ENCODE peak calls at places on chromosomes 4 and X, in six cellular contexts. A is nephron progenitor cell, H is LNCaP clone FGC, I is upper lobe of right lung, Q is A673, R is tibial artery. J is an unnamed sample.

GRCh38 chr4:79413486-79413885 is 5.5 kb upstream of the GK2 start:
- DNase-seq in A (no peak), H (no peak), I (no peak), Q (no peak), R (no peak), J (no peak)

GRCh38 chr4:79987401-79987800 is 85.6 kb downstream of the ANTXR2 start:
- DNase-seq in A (no peak), H (no peak), I (no peak), Q (no peak), R (no peak), J (no peak)

GRCh38 chr4:113162089-113162488 is 112.6 kb downstream of the ANK2 start:
- DNase-seq in A (no peak), H (no peak), I (no peak), Q (no peak), R (no peak), J (no peak)

GRCh38 chr4:80173841-80174240 is 23.5 kb upstream of the PRDM8 start:
- DNase-seq in A (no peak), H (no peak), I (no peak), Q (no peak), R (no peak), J (no peak)

GRCh38 chrX:39859991-39860861 is 237.5 kb downstream of the BCOR start:
- DNase-seq in A (no peak), H (no peak), I (no peak), Q (no peak), R (no peak), J (peak)

GRCh38 chr4:78694457-78694787 is 81.7 kb upstream of the BMP2K start:
- DNase-seq in A (no peak), H (no peak), I (no peak), Q (no peak), R (no peak), J (no peak)

GRCh38 chr4:148444296-148445070 is 2.3 kb upstream of the NR3C2 start:
- DNase-seq in A (peak), H (no peak), I (peak), Q (peak), R (peak), J (peak)

GRCh38 chr4:78242071-78242470 is 184.9 kb downstream of the FRAS1 start:
- DNase-seq in A (no peak), H (no peak), I (no peak), Q (no peak), R (no peak), J (no peak)

GRCh38 chrX:17390325-17390992 is 15.5 kb downstream of the NHS start:
- DNase-seq in A (no peak), H (no peak), I (no peak), Q (no peak), R (no peak), J (no peak)

GRCh38 chrX:86887341-86887740 is 630.3 kb upstream of the KLHL4 start:
- DNase-seq in A (no peak), H (peak), I (no peak), Q (no peak), R (no peak), J (no peak)

GRCh38 chr4:59838236-59838635 is 1361.9 kb upstream of the ADGRL3 start:
- DNase-seq in A (no peak), H (no peak), I (no peak), Q (no peak), R (no peak), J (no peak)

GRCh38 chrX:88558421-88558820 is 188.6 kb upstream of the CPXCR1 start:
- DNase-seq in A (no peak), H (no peak), I (no peak), Q (no peak), R (no peak), J (no peak)

GRCh38 chr4:96486563-96486962 is 646.7 kb downstream of the PDHA2 start:
- DNase-seq in A (no peak), H (no peak), I (no peak), Q (no peak), R (no peak), J (no peak)

DNA sequence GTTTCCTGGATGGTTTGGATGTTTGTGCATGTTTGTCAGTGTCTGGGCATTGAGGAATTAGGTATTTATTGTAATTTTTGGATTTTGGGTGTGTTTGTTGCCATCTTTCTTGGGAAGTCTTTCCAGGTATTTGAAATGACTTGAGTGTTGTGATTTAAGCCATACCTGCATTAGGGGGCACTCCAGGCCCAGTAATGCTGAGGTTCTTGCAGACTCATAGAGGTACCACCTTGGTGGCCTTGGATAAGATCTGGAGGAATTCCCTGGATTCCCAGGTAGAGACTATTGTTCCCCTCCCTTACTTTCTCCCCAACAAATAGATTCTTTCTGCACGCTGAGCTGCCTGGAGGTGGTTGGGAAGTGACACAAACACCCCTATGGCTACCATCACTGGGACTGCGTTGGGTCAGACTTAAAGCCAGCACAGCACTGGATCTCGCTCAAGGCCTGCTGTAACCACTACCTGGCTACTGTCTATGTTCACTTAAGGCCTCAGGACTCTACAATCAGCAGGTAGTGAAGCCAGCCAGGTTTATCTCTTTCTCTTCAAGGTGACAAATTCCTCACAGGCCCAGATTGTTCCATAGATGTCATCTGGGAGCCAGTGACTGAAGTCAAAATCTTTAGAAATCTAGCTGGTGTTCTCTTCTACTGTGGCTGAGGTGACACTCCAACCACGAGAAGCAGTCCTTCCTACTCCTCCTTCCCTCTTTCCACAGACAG is 643.6 kb downstream of the PDHA2 start:
- DNase-seq in A (no peak), H (no peak), I (no peak), Q (no peak), R (no peak), J (no peak)
- TF ChIP-seq CTCF in A (no peak), H (no peak), I (no peak), Q (no peak), R (no peak), J (no peak)

DNA sequence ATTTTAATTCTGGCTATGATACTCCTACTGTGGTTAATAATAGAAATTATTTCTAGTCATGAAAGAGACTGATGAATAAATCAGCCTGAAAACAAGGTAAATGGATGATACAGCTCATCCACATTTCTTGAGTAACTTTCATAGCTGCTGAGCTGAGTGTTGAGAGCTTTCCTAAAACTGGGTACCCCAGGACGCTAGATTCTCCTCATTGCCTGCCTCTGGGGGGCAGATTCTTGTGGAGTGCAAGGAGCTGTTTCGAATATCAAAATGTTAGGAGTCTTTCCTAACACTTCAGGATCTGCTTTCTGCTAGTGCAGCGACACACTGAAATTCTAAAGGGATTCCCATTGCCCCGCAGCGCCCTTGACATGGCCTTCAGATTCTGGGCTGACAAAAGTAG is 2.1 kb downstream of the MND1 start:
- DNase-seq in A (no peak), H (no peak), I (no peak), Q (peak), R (no peak), J (no peak)
- TF ChIP-seq CTCF in A (no peak), H (no peak), I (no peak), Q (peak), R (no peak), J (no peak)

GRCh38 chrX:130395341-130395740 is 6.4 kb upstream of the RBMX2 start:
- DNase-seq in A (no peak), H (no peak), I (no peak), Q (no peak), R (no peak), J (no peak)

DNA sequence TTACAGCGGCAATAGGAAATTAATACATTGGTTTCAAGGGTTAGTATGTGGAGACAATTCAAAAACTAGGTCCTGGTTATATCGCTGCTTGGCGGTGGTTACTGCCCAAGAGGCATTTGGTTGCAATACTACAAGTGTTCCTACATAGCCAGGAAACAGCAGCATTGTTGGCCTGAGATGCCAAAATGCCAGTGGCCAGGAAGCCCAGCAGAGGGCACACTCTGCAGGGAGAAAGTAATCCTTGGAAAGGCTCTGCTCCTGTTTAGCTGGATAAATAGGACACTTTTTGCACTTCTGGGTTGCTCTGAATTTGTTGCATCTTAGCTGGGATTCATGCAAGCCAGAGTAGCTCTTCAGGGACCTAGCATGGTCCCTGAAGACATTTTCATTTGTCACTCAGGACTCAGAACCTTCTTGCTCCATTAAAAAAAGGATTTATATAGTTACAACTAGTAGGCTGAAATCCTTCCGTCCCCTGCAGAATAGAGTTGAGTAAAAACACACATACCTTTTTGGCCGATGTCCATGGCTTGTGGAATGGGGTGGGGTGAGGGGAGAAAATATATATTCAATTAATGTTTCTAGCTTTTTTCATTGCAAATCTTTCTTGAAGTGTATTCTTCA is 8.1 kb upstream of the GPR119 start:
- DNase-seq in A (peak), H (peak), I (no peak), Q (peak), R (peak), J (no peak)
- TF ChIP-seq CTCF in A (peak), H (peak), I (peak), Q (peak), R (peak), J (no peak)

DNA sequence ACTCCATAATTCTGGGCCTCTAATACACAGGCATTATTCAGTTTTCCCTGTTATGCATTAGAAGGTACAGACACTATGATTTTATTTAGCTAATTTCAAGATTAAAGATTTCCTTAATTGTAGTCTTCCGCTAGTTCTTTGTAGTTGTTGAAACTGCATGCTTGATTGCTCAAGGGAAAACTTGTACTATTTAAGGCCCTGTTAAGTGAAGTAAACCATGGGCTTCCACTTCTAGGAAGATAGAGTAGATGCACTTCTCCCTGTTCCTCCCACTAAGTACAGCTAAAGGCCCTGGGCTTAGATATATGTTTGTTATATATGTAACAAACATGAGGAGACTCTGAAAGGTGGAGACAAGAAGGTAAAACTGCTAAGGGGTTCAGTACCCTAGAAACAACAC is 215.8 kb upstream of the LEF1 start:
- DNase-seq in A (no peak), H (no peak), I (no peak), Q (no peak), R (no peak), J (no peak)
- TF ChIP-seq CTCF in A (no peak), H (no peak), I (no peak), Q (no peak), R (no peak), J (no peak)

DNA sequence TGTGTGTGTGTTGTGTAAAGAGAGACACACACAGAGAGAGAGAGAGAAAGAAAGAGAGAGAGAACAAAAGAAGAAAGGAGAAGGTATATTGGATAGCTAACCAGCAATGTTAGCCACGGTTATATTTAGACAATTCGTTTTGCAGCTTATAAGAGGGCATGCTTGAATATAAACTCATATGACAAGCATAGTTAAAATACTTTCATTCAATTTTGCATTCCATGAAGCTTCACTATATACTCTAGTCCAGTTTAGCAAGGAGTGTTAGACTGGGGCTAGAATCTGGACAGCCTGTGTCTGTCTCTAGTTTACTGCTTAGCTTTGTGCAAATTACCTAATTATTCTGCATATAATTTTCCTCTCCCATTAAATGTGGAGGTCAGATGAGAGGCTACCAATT is 525.9 kb upstream of the ZFP42 start:
- DNase-seq in A (no peak), H (no peak), I (no peak), Q (no peak), R (no peak), J (no peak)
- TF ChIP-seq CTCF in A (no peak), H (no peak), I (no peak), Q (no peak), R (no peak), J (no peak)

DNA sequence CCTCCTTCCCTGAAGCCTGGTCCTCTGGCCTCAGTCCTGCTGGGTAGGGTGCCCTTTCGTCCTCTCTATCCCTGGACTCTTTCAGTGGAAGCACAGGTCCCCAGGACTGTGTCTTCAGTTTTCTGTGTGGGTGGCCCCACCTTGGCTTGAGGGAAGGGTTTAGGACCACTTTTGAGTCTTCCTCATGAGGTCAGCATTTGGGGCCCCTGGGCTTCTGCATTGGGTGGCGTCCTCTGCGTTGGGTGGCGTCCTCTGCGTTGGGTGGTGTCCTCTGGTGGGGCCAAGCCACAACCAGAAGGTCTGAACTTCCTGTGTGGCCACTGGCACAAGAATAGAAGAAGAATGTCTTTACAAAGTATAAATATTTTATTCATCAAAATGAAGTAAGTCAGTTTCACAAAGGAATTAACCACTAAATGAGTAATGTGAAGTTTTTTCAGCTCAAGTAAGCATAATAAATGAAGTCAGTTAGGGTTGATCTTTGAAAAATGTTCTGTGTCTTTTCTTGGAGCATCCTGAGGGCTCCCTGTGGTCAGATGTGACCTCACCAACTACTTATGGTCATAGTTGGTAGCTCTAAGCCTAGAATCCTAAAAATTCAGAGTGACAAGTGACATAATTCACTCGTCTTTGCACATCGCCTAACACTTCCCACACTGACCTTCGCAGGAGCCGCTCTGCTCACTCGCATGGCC is 39.2 kb upstream of the HGFAC start:
- DNase-seq in A (no peak), H (no peak), I (peak), Q (no peak), R (peak), J (no peak)
- TF ChIP-seq CTCF in A (no peak), H (no peak), I (no peak), Q (no peak), R (no peak), J (no peak)

GRCh38 chr4:42767669-42768068 is 110.8 kb upstream of the ATP8A1 start:
- DNase-seq in A (no peak), H (no peak), I (no peak), Q (no peak), R (no peak), J (no peak)

GRCh38 chr4:42768125-42768748 is 111.3 kb upstream of the ATP8A1 start:
- DNase-seq in A (no peak), H (no peak), I (no peak), Q (no peak), R (no peak), J (no peak)
- TF ChIP-seq CTCF in A (no peak), H (no peak), I (no peak), Q (no peak), R (no peak), J (no peak)

GRCh38 chr4:6233943-6234342 is 33.6 kb upstream of the JAKMIP1 start:
- DNase-seq in A (no peak), H (no peak), I (no peak), Q (no peak), R (no peak), J (no peak)
- TF ChIP-seq CTCF in A (no peak), H (no peak), I (no peak), Q (no peak), R (no peak), J (no peak)

DNA sequence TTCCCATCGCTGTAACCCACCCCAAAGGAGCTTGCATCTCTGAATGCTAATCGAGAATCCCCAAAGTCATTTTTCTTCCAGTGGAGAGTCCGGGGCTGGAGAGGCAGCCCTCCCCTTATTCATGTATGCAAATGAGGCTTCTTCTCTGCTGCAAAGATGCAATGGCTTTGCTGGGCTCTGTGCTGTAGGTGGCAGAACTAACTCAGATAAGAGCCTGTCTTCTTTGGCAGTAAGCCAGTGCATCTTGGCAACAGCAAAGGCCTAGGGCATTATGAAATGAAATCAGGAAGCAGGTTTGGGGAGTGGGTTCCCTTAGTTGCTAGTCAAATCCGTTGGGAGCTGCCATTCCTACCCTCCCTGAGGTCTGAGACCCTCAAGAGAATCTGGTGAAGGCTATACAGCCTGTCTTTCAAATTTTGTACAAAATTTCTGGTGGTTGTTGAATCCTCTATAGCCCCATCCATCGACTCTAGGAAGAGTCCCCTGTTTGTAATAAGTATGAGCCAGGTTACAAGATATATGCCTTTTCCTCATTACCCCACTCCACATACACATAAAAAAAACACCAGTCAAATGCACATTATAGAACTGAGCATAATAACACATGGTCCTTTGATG is 290.6 kb upstream of the TAPT1 start:
- DNase-seq in A (no peak), H (peak), I (no peak), Q (peak), R (peak), J (no peak)
- TF ChIP-seq CTCF in A (no peak), H (peak), I (peak), Q (peak), R (no peak), J (no peak)

DNA sequence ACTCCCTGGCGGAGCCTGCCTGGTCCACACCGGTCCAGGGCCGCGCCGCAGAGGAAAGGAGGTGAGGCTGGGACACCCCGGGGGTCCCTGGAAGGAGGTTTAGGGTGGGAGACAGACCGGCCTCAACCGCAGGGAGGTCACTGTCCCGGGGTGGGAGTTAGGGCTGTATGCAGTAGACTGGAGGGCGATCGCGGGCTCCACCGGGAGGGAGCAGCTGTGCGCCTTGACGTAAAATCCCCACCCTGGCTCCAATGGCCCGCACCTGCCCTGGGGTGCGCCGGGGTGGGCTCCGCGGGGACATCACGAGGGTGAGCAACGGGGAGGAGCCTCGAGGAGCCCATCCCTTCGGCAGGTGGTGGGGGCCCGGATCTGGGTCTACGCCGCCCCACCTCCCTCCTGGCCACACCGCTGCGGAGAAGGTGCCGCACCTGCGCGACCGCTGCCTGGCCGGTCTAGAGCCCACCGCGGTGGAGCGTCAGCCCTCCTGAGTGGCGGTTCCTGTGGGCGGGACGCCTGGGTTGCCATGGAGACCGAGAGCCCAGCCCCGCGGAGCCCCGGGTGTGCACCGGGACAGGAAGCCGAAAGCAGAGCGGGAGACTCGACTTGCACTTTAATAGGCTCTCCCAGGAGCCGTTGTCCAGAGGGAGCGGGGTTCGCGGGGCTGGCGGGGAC is 105.1 kb downstream of the ADRA2C start:
- DNase-seq in A (peak), H (no peak), I (peak), Q (peak), R (no peak), J (no peak)
- TF ChIP-seq CTCF in A (no peak), H (no peak), I (no peak), Q (no peak), R (no peak), J (no peak)